ENCODE peak calls at places on chromosome 10, in nine cellular contexts. E, A, F, P, O, V, Q, X and L are unnamed samples.

GRCh38 chr10:86671985-86672710 is 3.8 kb downstream of the LDB3 start:
- DNase-seq in E (peak; percentile 41), P (no peak), O (peak; percentile 42), F (peak; percentile 60), V (no peak), A (peak; percentile 24), Q (peak; percentile 25), X (no peak), L (no peak)

GRCh38 chr10:34699904-34700303 is 115.2 kb downstream of the PARD3 start:
- DNase-seq in O (no peak), A (no peak), V (no peak), P (no peak), F (no peak), Q (no peak), E (no peak), X (no peak), L (no peak)

GRCh38 chr10:47347303-47347675 is 874 bp upstream of the RBP3 start:
- DNase-seq in E (no peak), X (no peak), O (no peak), P (no peak), F (no peak), V (no peak), A (no peak), Q (no peak), L (no peak)

GRCh38 chr10:70600512-70601395 is 1.8 kb downstream of the PRF1 start:
- DNase-seq in V (no peak), P (no peak), O (no peak), A (no peak), Q (no peak), X (no peak), E (no peak), F (no peak), L (no peak)

GRCh38 chr10:110512461-110513187 is 14.9 kb downstream of the DUSP5 start:
- DNase-seq in O (no peak), P (peak; percentile 87), Q (peak; percentile 94), F (peak; percentile 54), X (peak; percentile 6), A (no peak), E (no peak), V (peak; percentile 91), L (peak; percentile 93)

GRCh38 chr10:29780096-29780495 is 145.3 kb upstream of the SVIL start:
- DNase-seq in P (no peak), E (no peak), Q (no peak), A (no peak), X (no peak), V (no peak), O (no peak), F (no peak), L (no peak)

GRCh38 chr10:48671914-48672595 is 12.6 kb upstream of the WDFY4 start:
- DNase-seq in E (peak; percentile 87), O (no peak), X (no peak), Q (no peak), F (no peak), V (no peak), A (no peak), P (no peak), L (no peak)

GRCh38 chr10:110717830-110718595 is 73.9 kb downstream of the RBM20 start:
- DNase-seq in E (peak; percentile 60), O (no peak), X (no peak), P (no peak), A (no peak), Q (no peak), F (no peak), V (no peak), L (no peak)

GRCh38 chr10:125448596-125448995 is 234.4 kb downstream of the TEX36 start:
- DNase-seq in P (peak; percentile 5), V (peak; percentile 39), A (peak; percentile 87), X (no peak), F (peak; percentile 36), E (peak; percentile 8), Q (peak; percentile 4), O (peak; percentile 70), L (no peak)

GRCh38 chr10:63614371-63614891 is 93.2 kb downstream of the REEP3 start:
- DNase-seq in F (no peak), Q (peak; percentile 63), X (no peak), P (peak; percentile 66), O (no peak), E (no peak), V (peak; percentile 44), A (no peak), L (peak; percentile 68)

GRCh38 chr10:91313-91712 is 42.2 kb upstream of the TUBB8 start:
- DNase-seq in A (no peak), O (no peak), E (no peak), X (no peak), Q (no peak), F (no peak), V (no peak), P (no peak), L (no peak)

GRCh38 chr10:33661580-33662269 is 327.3 kb upstream of the NRP1 start:
- DNase-seq in E (no peak), F (peak; percentile 9), X (no peak), P (peak; percentile 66), O (no peak), Q (no peak), V (peak; percentile 94), A (no peak), L (no peak)

GRCh38 chr10:34743804-34744203 is 71.3 kb downstream of the PARD3 start:
- DNase-seq in F (no peak), O (no peak), E (no peak), Q (peak; percentile 34), X (no peak), V (peak; percentile 88), A (no peak), P (peak; percentile 93), L (peak; percentile 37)

GRCh38 chr10:6300106-6300783 is 97.5 kb downstream of the PFKFB3 start:
- DNase-seq in V (peak; percentile 67), O (no peak), F (no peak), Q (peak; percentile 56), E (peak; percentile 89), P (peak; percentile 40), X (peak; percentile 78), A (no peak), L (peak; percentile 12)

GRCh38 chr10:30705625-30706149 is 76.1 kb upstream of the LYZL2 start:
- DNase-seq in O (no peak), V (no peak), Q (no peak), A (peak; percentile 21), F (no peak), X (peak; percentile 57), P (no peak), E (peak; percentile 81), L (no peak)

GRCh38 chr10:128463991-128464755 is 337.9 kb upstream of the MKI67 start:
- DNase-seq in E (peak; percentile 13), V (peak; percentile 33), F (peak; percentile 77), O (peak; percentile 57), X (no peak), A (peak; percentile 67), P (peak; percentile 67), Q (peak; percentile 63), L (peak; percentile 55)

GRCh38 chr10:26486985-26487850 is 49.1 kb downstream of the APBB1IP start:
- DNase-seq in O (no peak), Q (peak; percentile 37), V (peak; percentile 99), F (peak; percentile 74), X (no peak), E (no peak), P (peak; percentile 57), A (no peak), L (peak; percentile 96)
- H3K27ac ChIP-seq in O (no peak overlapping the region), Q (no peak overlapping the region), V (peak overlapping the region; percentile 100), F (peak overlapping the region; percentile 87), X (no peak overlapping the region), E (no peak overlapping the region), P (no peak overlapping the region), A (no peak overlapping the region), L (peak overlapping the region; percentile 58)

DNA sequence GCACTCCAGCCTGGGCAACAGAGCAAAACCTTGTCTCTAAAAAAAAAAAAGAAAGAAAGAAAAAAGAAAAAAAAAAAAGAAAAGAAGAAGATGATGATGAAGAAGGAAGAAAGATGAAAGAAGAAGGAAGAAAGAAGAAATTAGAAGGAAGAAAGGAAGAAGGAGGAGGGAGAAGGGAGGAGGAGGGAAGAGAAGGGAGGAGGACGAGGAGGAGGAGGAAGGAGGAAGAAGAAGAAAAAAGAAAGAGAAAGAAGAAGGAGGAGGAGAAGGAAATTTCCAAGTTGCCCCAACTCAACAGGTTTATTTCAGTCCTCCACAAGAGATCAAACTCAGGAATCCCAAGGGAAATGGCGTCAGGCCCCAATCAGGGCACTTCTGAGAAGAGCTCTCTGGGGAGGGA is 115.7 kb downstream of the ABLIM1 start:
- DNase-seq in O (no peak), F (no peak), V (no peak), Q (no peak), A (no peak), E (no peak), P (no peak), X (no peak), L (no peak)
- H3K4me1 ChIP-seq in O (peaks cover 30% of the 10 kb centered on the region), F (no peaks in the 10 kb centered on the region), V (no peaks in the 10 kb centered on the region), Q (peaks cover 6% of the 10 kb centered on the region), A (peaks cover 28% of the 10 kb centered on the region), E (peaks cover 91% of the 10 kb centered on the region), P (peaks cover 41% of the 10 kb centered on the region), X (peaks cover 28% of the 10 kb centered on the region), L (peaks cover 7% of the 10 kb centered on the region)

DNA sequence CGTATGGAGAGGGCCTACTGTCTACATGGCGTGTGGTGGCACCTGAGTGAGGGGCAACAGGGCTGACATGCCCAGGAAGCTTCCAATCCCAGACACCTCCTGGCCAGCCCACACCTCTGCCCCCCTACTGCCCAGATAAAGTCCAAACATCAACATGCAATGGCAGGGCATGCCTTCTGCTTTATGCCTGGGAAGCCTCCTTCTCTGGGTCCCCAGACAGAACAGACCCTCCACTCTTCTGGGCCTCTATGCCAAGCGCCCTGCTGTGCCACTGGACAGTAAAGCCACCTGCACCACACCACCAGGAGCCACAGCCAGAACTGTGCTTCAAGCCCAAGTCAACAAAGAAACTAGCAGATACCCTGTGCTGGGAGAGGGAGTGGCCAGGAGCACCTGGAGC is 12.5 kb downstream of the TMEM72 start:
- DNase-seq in A (no peak), Q (no peak), O (no peak), P (no peak), V (no peak), E (no peak), F (no peak), X (peak; percentile 34), L (no peak)
- H4K20me1 ChIP-seq in A (no peaks in the 10 kb centered on the region), Q (no peaks in the 10 kb centered on the region), O (no peaks in the 10 kb centered on the region), P (no peaks in the 10 kb centered on the region), V (no peaks in the 10 kb centered on the region), E (no peaks in the 10 kb centered on the region), F (no peaks in the 10 kb centered on the region), X (no peaks in the 10 kb centered on the region), L (no peaks in the 10 kb centered on the region)

DNA sequence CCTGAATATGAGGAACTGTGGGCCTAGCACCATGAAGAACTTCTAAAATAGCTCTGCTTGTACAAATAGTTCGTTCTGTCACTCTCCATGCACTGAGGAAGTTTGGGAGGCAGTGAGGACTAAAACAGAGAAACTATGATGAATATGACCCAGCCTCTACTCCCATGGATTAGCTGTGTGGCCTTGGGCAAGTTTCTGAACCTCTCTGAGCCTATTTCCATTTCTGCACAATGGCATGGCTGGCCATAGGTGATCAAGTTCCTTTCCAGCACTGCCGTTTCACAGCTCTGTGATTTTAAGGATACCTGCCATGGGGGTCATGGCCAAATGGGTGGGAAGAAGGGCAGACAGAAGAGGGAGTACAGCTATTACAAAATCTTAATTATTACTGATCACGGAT is 57.6 kb downstream of the SORBS1 start:
- DNase-seq in A (no peak), Q (no peak), F (no peak), O (no peak), E (no peak), P (no peak), V (no peak), X (no peak), L (no peak)
- H3K27ac ChIP-seq in A (no peak overlapping the region), Q (no peak overlapping the region), F (peak overlapping the region; percentile 24), O (no peak overlapping the region), E (no peak overlapping the region), P (no peak overlapping the region), V (no peak overlapping the region), X (no peak overlapping the region), L (no peak overlapping the region)